ENCODE peak calls at places on chromosomes 4 and X, in nine cellular contexts. Z, P, Y, D, B, J, I, R and S are unnamed samples.

GRCh38 chrX:30863969-30864368 is 25.1 kb downstream of the TAB3 start:
- DNase-seq in D (no peak), I (no peak), P (no peak), J (no peak), B (no peak), Y (no peak), Z (no peak), R (no peak), S (no peak)

GRCh38 chr4:7425171-7425570 is 9.6 kb downstream of the PSAPL1 start:
- DNase-seq in I (peak), Z (no peak), Y (no peak), P (no peak), R (no peak), B (no peak), J (peak), D (no peak), S (no peak)

GRCh38 chrX:13078739-13079444 is 34.5 kb upstream of the FAM9C start:
- DNase-seq in J (no peak), D (no peak), I (no peak), Y (no peak), Z (no peak), R (no peak), P (peak), B (no peak), S (peak)

GRCh38 chrX:1093112-1093511 is 119.3 kb downstream of the CRLF2 start:
- DNase-seq in Z (no peak), P (no peak), D (no peak), R (no peak), J (no peak), B (no peak), Y (peak), I (peak), S (no peak)

GRCh38 chr4:84878541-84878940 is 87.9 kb downstream of the WDFY3 start:
- DNase-seq in J (no peak), P (no peak), B (no peak), D (no peak), Y (no peak), Z (no peak), R (no peak), I (no peak), S (no peak)

GRCh38 chr4:149031399-149031798 is 589.2 kb upstream of the NR3C2 start:
- DNase-seq in Z (no peak), B (no peak), Y (no peak), R (no peak), P (peak), J (no peak), I (no peak), D (no peak), S (no peak)

GRCh38 chrX:129115935-129116334 is 407.4 kb downstream of the SMARCA1 start:
- DNase-seq in Z (no peak), J (no peak), Y (no peak), R (no peak), I (no peak), D (no peak), B (no peak), P (no peak), S (no peak)

GRCh38 chrX:69961365-69962072 is 88.2 kb downstream of the AWAT2 start:
- DNase-seq in Z (no peak), B (no peak), P (no peak), D (no peak), R (no peak), J (no peak), I (no peak), Y (no peak), S (no peak)

GRCh38 chr4:118881512-118882146 is 7.0 kb upstream of the SYNPO2 start:
- DNase-seq in D (no peak), R (no peak), J (no peak), B (no peak), Y (no peak), P (no peak), Z (no peak), I (no peak), S (no peak)